ENCODE peak calls at places on chromosomes 3 and 15, in six cellular contexts. U is CD8-positive, alpha-beta memory T cell; H is tibial artery; F is mesendoderm; K is IMR-90; A is A549. T is an unnamed sample.

GRCh38 chr3:27670619-27671018 is 51.5 kb downstream of the EOMES start:
- DNase-seq in H (no peak), K (no peak), A (no peak), F (no peak), U (no peak), T (no peak)

GRCh38 chr3:189942948-189943347 is 177.7 kb downstream of the P3H2 start:
- DNase-seq in H (no peak), A (no peak), K (no peak), F (no peak), U (no peak), T (no peak)

GRCh38 chr3:106740116-106740515 is 637.1 kb upstream of the CCDC54 start:
- DNase-seq in F (no peak), U (no peak), H (no peak), K (no peak), A (no peak), T (no peak)

GRCh38 chr15:66842710-66843441 is 140.8 kb downstream of the SMAD6 start:
- DNase-seq in U (no peak), H (peak), F (peak), K (peak), A (peak), T (peak)

GRCh38 chr3:177358968-177359600 is 161.8 kb upstream of the TBL1XR1 start:
- DNase-seq in F (peak), A (peak), H (peak), K (no peak), U (peak), T (peak)

GRCh38 chr3:194328080-194328571 is 23.0 kb downstream of the CPN2 start:
- DNase-seq in K (peak), A (peak), H (no peak), F (no peak), U (no peak), T (no peak)

GRCh38 chr15:40685376-40685775 is 9.6 kb upstream of the RAD51 start:
- DNase-seq in A (no peak), U (no peak), K (no peak), F (no peak), H (no peak), T (no peak)

GRCh38 chr3:112372396-112372795 is 39.4 kb downstream of the CD200 start:
- DNase-seq in H (no peak), U (no peak), F (no peak), A (no peak), K (no peak), T (no peak)

GRCh38 chr3:155791190-155791589 is 14.9 kb downstream of the C3orf33 start:
- DNase-seq in F (peak), A (no peak), K (peak), U (no peak), H (no peak), T (no peak)

GRCh38 chr15:68334661-68335124 is 57.1 kb downstream of the FEM1B start:
- DNase-seq in K (peak), H (peak), A (no peak), U (no peak), F (no peak), T (peak)

GRCh38 chr3:127351350-127351749 is 63.5 kb upstream of the PRR20G start:
- DNase-seq in A (no peak), U (no peak), K (no peak), F (no peak), H (no peak), T (no peak)

GRCh38 chr3:102181202-102181920 is 253.5 kb upstream of the ZPLD1 start:
- DNase-seq in H (no peak), A (no peak), F (peak), U (no peak), K (peak), T (peak)

GRCh38 chr3:11136116-11136515 is 18.2 kb upstream of the HRH1 start:
- DNase-seq in K (peak), H (peak), U (no peak), A (no peak), F (no peak), T (peak)

GRCh38 chr15:88029696-88030095 is 226.8 kb downstream of the NTRK3 start:
- DNase-seq in A (no peak), K (no peak), U (no peak), H (no peak), F (no peak), T (no peak)

GRCh38 chr3:129441782-129442181 is 1.8 kb downstream of the IFT122 start:
- DNase-seq in F (peak), H (peak), U (no peak), K (peak), A (no peak), T (peak)

GRCh38 chr3:146067048-146067447 is 93.9 kb downstream of the PLOD2 start:
- DNase-seq in K (peak), A (no peak), U (no peak), H (no peak), F (no peak), T (peak)

GRCh38 chr3:51384145-51384729 is 854 bp upstream of the MANF start:
- DNase-seq in H (no peak), F (peak), A (no peak), K (no peak), U (no peak), T (peak)

GRCh38 chr15:28911295-28911979 is 25.7 kb downstream of the APBA2 start:
- DNase-seq in H (peak), U (no peak), A (no peak), F (no peak), K (no peak), T (no peak)

GRCh38 chr15:68252925-68253534 is 23.5 kb upstream of the CLN6 start:
- DNase-seq in U (peak), F (peak), H (no peak), A (peak), K (peak), T (peak)

GRCh38 chr3:125386811-125387210 is 11.7 kb upstream of the ZNF148 start:
- DNase-seq in U (no peak), H (no peak), A (no peak), K (peak), F (no peak), T (peak)

GRCh38 chr15:72783563-72784232 is at the start of gene ADPGK:
- DNase-seq in A (peak), K (peak), F (peak), H (peak), U (peak), T (peak)

GRCh38 chr15:72782993-72783562 is 480 bp downstream of the ADPGK start:
- DNase-seq in K (peak), F (peak), H (no peak), A (no peak), U (peak), T (peak)

GRCh38 chr15:72782274-72782992 is 1.1 kb downstream of the ADPGK start:
- DNase-seq in A (no peak), H (no peak), K (no peak), F (no peak), U (no peak), T (peak)

GRCh38 chr15:72784233-72784876 is 797 bp upstream of the ADPGK start:
- DNase-seq in H (no peak), F (peak), U (no peak), K (peak), A (peak), T (peak)

GRCh38 chr15:72781621-72782020 is 1.9 kb downstream of the ADPGK start:
- DNase-seq in H (no peak), F (no peak), A (no peak), U (no peak), K (no peak), T (no peak)
- H3K4me3 ChIP-seq in H (no peak), F (no peak), A (no peak), U (no peak), K (no peak), T (no peak)

GRCh38 chr3:195877136-195877715 is 31.1 kb downstream of the TNK2 start:
- DNase-seq in F (no peak), K (no peak), H (no peak), U (no peak), A (no peak), T (no peak)
- H3K4me3 ChIP-seq in F (no peak), K (no peak), H (no peak), U (no peak), A (no peak), T (no peak)

GRCh38 chr3:132326251-132326650 is 9.0 kb downstream of the ACP3 start:
- DNase-seq in A (no peak), K (no peak), H (no peak), F (no peak), U (no peak), T (no peak)
- H3K4me3 ChIP-seq in A (no peak), K (no peak), H (no peak), F (no peak), U (no peak), T (no peak)

GRCh38 chr15:57398336-57398735 is 22.0 kb downstream of the CGNL1 start:
- DNase-seq in H (no peak), A (no peak), K (no peak), F (no peak), U (no peak), T (no peak)
- H3K4me3 ChIP-seq in H (no peak), A (no peak), K (no peak), F (no peak), U (no peak), T (no peak)

DNA sequence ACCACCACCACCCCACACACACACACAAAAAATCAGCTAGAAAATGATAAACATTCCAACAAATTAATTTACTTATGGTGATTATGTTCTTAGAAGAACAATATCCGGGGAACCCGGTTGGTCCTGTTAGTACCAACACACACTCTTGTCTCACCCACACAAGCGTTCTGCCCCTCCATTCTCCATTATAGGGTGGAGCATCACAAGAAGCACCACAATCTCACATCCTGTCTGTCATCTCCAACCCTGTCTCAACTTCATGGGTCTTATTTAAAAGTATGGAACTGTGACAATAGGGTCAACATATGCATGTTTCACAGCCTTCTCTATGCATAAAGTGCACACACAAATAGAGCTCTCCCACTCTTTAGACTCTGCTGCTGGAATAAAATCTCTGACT is 5.6 kb downstream of the GSK3B start:
- DNase-seq in U (no peak), A (no peak), K (no peak), F (no peak), H (no peak), T (no peak)
- H3K4me3 ChIP-seq in U (no peak), A (no peak), K (no peak), F (no peak), H (no peak), T (no peak)

DNA sequence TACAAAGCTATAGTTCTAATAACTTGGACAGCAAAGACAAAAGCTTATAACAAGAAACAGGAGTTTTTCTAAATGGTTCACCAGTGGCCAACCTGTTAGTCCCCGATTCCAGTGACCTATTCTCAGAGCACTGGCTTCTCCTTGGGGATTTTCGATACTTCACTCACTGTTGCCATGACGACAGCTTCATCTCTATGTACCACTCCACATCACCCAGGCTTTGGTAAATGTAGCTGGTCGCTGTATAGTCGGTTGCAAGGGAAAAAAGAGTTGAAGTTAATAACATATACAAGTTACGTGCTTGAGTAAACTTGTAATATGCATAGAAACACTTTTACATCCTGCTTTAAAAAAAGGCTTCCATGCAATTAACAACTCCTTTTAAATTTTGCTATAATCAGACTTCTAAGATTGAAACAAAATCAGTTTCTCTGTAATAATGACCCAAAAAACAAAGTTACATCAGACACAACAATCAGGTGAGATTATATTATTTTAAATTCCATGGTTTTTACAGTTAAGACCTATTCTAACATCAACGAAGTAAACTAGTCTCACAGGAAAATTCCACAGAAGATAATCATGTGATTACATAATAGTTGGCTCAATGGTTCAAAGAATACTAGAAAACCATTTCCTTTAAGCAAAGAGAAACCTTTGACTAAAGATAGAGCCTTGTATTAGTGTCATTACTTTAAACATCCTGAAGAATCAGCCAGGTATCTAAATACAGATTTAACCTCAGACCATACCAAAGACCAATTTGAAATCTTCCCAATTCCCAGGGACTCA is 2.9 kb downstream of the CCNL1 start:
- DNase-seq in U (no peak), A (no peak), F (peak), K (peak), H (no peak), T (no peak)
- H3K4me3 ChIP-seq in U (peak), A (peak), F (no peak), K (peak), H (peak), T (peak)

T was measured in fibroblast of villous mesenchyme.